ENCODE peak calls at places on chromosome 3, in five cellular contexts. One of them, this sample, is unnamed.

GRCh38 chr3:12758025-12758830 is 831 bp downstream of the TMEM40 start:
- DNase-seq in lower lobe of right lung: peak; percentile 58
- DNase-seq in stimulated activated CD8-positive, alpha-beta memory T cell treated with anti-CD3 and anti-CD28 coated beads, Interleukin-4, amount 100 ng/mL, for 4 hours: no peak
- DNase-seq in NCI-H1092: no peak
- DNase-seq in activated CD4-positive, alpha-beta T cell treated with anti-CD3 and anti-CD28 coated beads for 48 hours: no peak
- DNase-seq in this sample: no peak

GRCh38 chr3:117603097-117603496 is 893.5 kb downstream of the TUSC7 start:
- DNase-seq in lower lobe of right lung: no peak
- DNase-seq in stimulated activated CD8-positive, alpha-beta memory T cell treated with anti-CD3 and anti-CD28 coated beads, Interleukin-4, amount 100 ng/mL, for 4 hours: no peak
- DNase-seq in NCI-H1092: no peak
- DNase-seq in activated CD4-positive, alpha-beta T cell treated with anti-CD3 and anti-CD28 coated beads for 48 hours: no peak
- DNase-seq in this sample: peak; percentile 7

GRCh38 chr3:152241142-152242067 is 27.3 kb upstream of the MBNL1 start:
- DNase-seq in lower lobe of right lung: no peak
- DNase-seq in stimulated activated CD8-positive, alpha-beta memory T cell treated with anti-CD3 and anti-CD28 coated beads, Interleukin-4, amount 100 ng/mL, for 4 hours: no peak
- DNase-seq in NCI-H1092: no peak
- DNase-seq in activated CD4-positive, alpha-beta T cell treated with anti-CD3 and anti-CD28 coated beads for 48 hours: no peak
- DNase-seq in this sample: no peak

GRCh38 chr3:36763850-36764703 is at the start of gene DCLK3:
- DNase-seq in lower lobe of right lung: no peak
- DNase-seq in stimulated activated CD8-positive, alpha-beta memory T cell treated with anti-CD3 and anti-CD28 coated beads, Interleukin-4, amount 100 ng/mL, for 4 hours: no peak
- DNase-seq in NCI-H1092: no peak
- DNase-seq in activated CD4-positive, alpha-beta T cell treated with anti-CD3 and anti-CD28 coated beads for 48 hours: peak; percentile 37
- DNase-seq in this sample: no peak

GRCh38 chr3:13556214-13556613 is 7.3 kb downstream of the FBLN2 start:
- DNase-seq in lower lobe of right lung: no peak
- DNase-seq in stimulated activated CD8-positive, alpha-beta memory T cell treated with anti-CD3 and anti-CD28 coated beads, Interleukin-4, amount 100 ng/mL, for 4 hours: no peak
- DNase-seq in NCI-H1092: no peak
- DNase-seq in activated CD4-positive, alpha-beta T cell treated with anti-CD3 and anti-CD28 coated beads for 48 hours: no peak
- DNase-seq in this sample: no peak

GRCh38 chr3:153357436-153357835 is 195.4 kb downstream of the RAP2B start:
- DNase-seq in lower lobe of right lung: no peak
- DNase-seq in stimulated activated CD8-positive, alpha-beta memory T cell treated with anti-CD3 and anti-CD28 coated beads, Interleukin-4, amount 100 ng/mL, for 4 hours: no peak
- DNase-seq in NCI-H1092: no peak
- DNase-seq in activated CD4-positive, alpha-beta T cell treated with anti-CD3 and anti-CD28 coated beads for 48 hours: no peak
- DNase-seq in this sample: no peak

GRCh38 chr3:11435420-11435819 is 163.2 kb downstream of the ATG7 start:
- DNase-seq in lower lobe of right lung: no peak
- DNase-seq in stimulated activated CD8-positive, alpha-beta memory T cell treated with anti-CD3 and anti-CD28 coated beads, Interleukin-4, amount 100 ng/mL, for 4 hours: no peak
- DNase-seq in NCI-H1092: no peak
- DNase-seq in activated CD4-positive, alpha-beta T cell treated with anti-CD3 and anti-CD28 coated beads for 48 hours: no peak
- DNase-seq in this sample: no peak

GRCh38 chr3:55637906-55638635 is 151.0 kb upstream of the WNT5A start:
- DNase-seq in lower lobe of right lung: no peak
- DNase-seq in stimulated activated CD8-positive, alpha-beta memory T cell treated with anti-CD3 and anti-CD28 coated beads, Interleukin-4, amount 100 ng/mL, for 4 hours: no peak
- DNase-seq in NCI-H1092: no peak
- DNase-seq in activated CD4-positive, alpha-beta T cell treated with anti-CD3 and anti-CD28 coated beads for 48 hours: no peak
- DNase-seq in this sample: no peak

GRCh38 chr3:32888739-32889138 is 62.7 kb upstream of the CCR4 start:
- DNase-seq in lower lobe of right lung: no peak
- DNase-seq in stimulated activated CD8-positive, alpha-beta memory T cell treated with anti-CD3 and anti-CD28 coated beads, Interleukin-4, amount 100 ng/mL, for 4 hours: no peak
- DNase-seq in NCI-H1092: no peak
- DNase-seq in activated CD4-positive, alpha-beta T cell treated with anti-CD3 and anti-CD28 coated beads for 48 hours: no peak
- DNase-seq in this sample: no peak

GRCh38 chr3:171122212-171122611 is 95.7 kb upstream of the SLC2A2 start:
- DNase-seq in lower lobe of right lung: no peak
- DNase-seq in stimulated activated CD8-positive, alpha-beta memory T cell treated with anti-CD3 and anti-CD28 coated beads, Interleukin-4, amount 100 ng/mL, for 4 hours: no peak
- DNase-seq in NCI-H1092: no peak
- DNase-seq in activated CD4-positive, alpha-beta T cell treated with anti-CD3 and anti-CD28 coated beads for 48 hours: no peak
- DNase-seq in this sample: no peak

GRCh38 chr3:125433611-125434041 is 58.5 kb upstream of the ZNF148 start:
- DNase-seq in lower lobe of right lung: no peak
- DNase-seq in stimulated activated CD8-positive, alpha-beta memory T cell treated with anti-CD3 and anti-CD28 coated beads, Interleukin-4, amount 100 ng/mL, for 4 hours: no peak
- DNase-seq in NCI-H1092: no peak
- DNase-seq in activated CD4-positive, alpha-beta T cell treated with anti-CD3 and anti-CD28 coated beads for 48 hours: no peak
- DNase-seq in this sample: no peak

GRCh38 chr3:193510154-193510553 is 44.5 kb downstream of the ATP13A4 start:
- DNase-seq in lower lobe of right lung: no peak
- DNase-seq in stimulated activated CD8-positive, alpha-beta memory T cell treated with anti-CD3 and anti-CD28 coated beads, Interleukin-4, amount 100 ng/mL, for 4 hours: no peak
- DNase-seq in NCI-H1092: no peak
- DNase-seq in activated CD4-positive, alpha-beta T cell treated with anti-CD3 and anti-CD28 coated beads for 48 hours: no peak
- DNase-seq in this sample: no peak

GRCh38 chr3:11465744-11466611 is 177.7 kb downstream of the VGLL4 start:
- DNase-seq in lower lobe of right lung: no peak
- DNase-seq in stimulated activated CD8-positive, alpha-beta memory T cell treated with anti-CD3 and anti-CD28 coated beads, Interleukin-4, amount 100 ng/mL, for 4 hours: no peak
- DNase-seq in NCI-H1092: no peak
- DNase-seq in activated CD4-positive, alpha-beta T cell treated with anti-CD3 and anti-CD28 coated beads for 48 hours: no peak
- DNase-seq in this sample: no peak

GRCh38 chr3:54122046-54122801 is at the start of gene CACNA2D3:
- DNase-seq in lower lobe of right lung: peak; percentile 71
- DNase-seq in stimulated activated CD8-positive, alpha-beta memory T cell treated with anti-CD3 and anti-CD28 coated beads, Interleukin-4, amount 100 ng/mL, for 4 hours: no peak
- DNase-seq in NCI-H1092: no peak
- DNase-seq in activated CD4-positive, alpha-beta T cell treated with anti-CD3 and anti-CD28 coated beads for 48 hours: no peak
- DNase-seq in this sample: peak; percentile 49

GRCh38 chr3:177977381-177978158 is 558.7 kb upstream of the KCNMB2 start:
- DNase-seq in lower lobe of right lung: no peak
- DNase-seq in stimulated activated CD8-positive, alpha-beta memory T cell treated with anti-CD3 and anti-CD28 coated beads, Interleukin-4, amount 100 ng/mL, for 4 hours: no peak
- DNase-seq in NCI-H1092: no peak
- DNase-seq in activated CD4-positive, alpha-beta T cell treated with anti-CD3 and anti-CD28 coated beads for 48 hours: no peak
- DNase-seq in this sample: no peak

GRCh38 chr3:186075489-186075888 is 33.4 kb downstream of the ETV5 start:
- DNase-seq in lower lobe of right lung: no peak
- DNase-seq in stimulated activated CD8-positive, alpha-beta memory T cell treated with anti-CD3 and anti-CD28 coated beads, Interleukin-4, amount 100 ng/mL, for 4 hours: no peak
- DNase-seq in NCI-H1092: no peak
- DNase-seq in activated CD4-positive, alpha-beta T cell treated with anti-CD3 and anti-CD28 coated beads for 48 hours: no peak
- DNase-seq in this sample: no peak

GRCh38 chr3:45939341-45939771 is 3.9 kb upstream of the CXCR6 start:
- DNase-seq in lower lobe of right lung: no peak
- DNase-seq in stimulated activated CD8-positive, alpha-beta memory T cell treated with anti-CD3 and anti-CD28 coated beads, Interleukin-4, amount 100 ng/mL, for 4 hours: no peak
- DNase-seq in NCI-H1092: no peak
- DNase-seq in activated CD4-positive, alpha-beta T cell treated with anti-CD3 and anti-CD28 coated beads for 48 hours: no peak
- DNase-seq in this sample: no peak

GRCh38 chr3:179363332-179363731 is 15.8 kb downstream of the MFN1 start:
- DNase-seq in lower lobe of right lung: no peak
- DNase-seq in stimulated activated CD8-positive, alpha-beta memory T cell treated with anti-CD3 and anti-CD28 coated beads, Interleukin-4, amount 100 ng/mL, for 4 hours: no peak
- DNase-seq in NCI-H1092: no peak
- DNase-seq in activated CD4-positive, alpha-beta T cell treated with anti-CD3 and anti-CD28 coated beads for 48 hours: no peak
- DNase-seq in this sample: no peak

GRCh38 chr3:13289771-13290285 is 130.3 kb downstream of the NUP210 start:
- DNase-seq in lower lobe of right lung: peak; percentile 14
- DNase-seq in stimulated activated CD8-positive, alpha-beta memory T cell treated with anti-CD3 and anti-CD28 coated beads, Interleukin-4, amount 100 ng/mL, for 4 hours: no peak
- DNase-seq in NCI-H1092: no peak
- DNase-seq in activated CD4-positive, alpha-beta T cell treated with anti-CD3 and anti-CD28 coated beads for 48 hours: no peak
- DNase-seq in this sample: no peak